ENCODE peak calls at places on chromosomes 4 and X, in seven cellular contexts. W, T, X, M, K, J and H are unnamed samples. For H3K79me1, the result is how much of the 10 kb centered on the place peaks cover.

GRCh38 chr4:53981573-53981972 is 82.8 kb downstream of the CHIC2 start:
- DNase-seq in W (peak), T (no peak), X (no peak), M (no peak), K (no peak), J (no peak), H (no peak)

GRCh38 chr4:61783050-61783449 is 582.9 kb downstream of the ADGRL3 start:
- DNase-seq in W (no peak), T (no peak), X (no peak), M (no peak), K (no peak), J (no peak), H (no peak)

GRCh38 chr4:71498002-71498401 is 159.2 kb downstream of the SLC4A4 start:
- DNase-seq in W (peak), T (no peak), X (no peak), M (peak), K (no peak), J (no peak), H (no peak)

GRCh38 chrX:10011261-10011931 is 44.2 kb downstream of the CLDN34 start:
- DNase-seq in W (peak), T (no peak), X (no peak), M (peak), K (peak), J (no peak), H (no peak)

GRCh38 chr4:121353213-121353612 is 27.6 kb downstream of the QRFPR start:
- DNase-seq in W (no peak), T (no peak), X (no peak), M (no peak), K (no peak), J (no peak), H (no peak)

GRCh38 chr4:181860157-181860556 is 383.0 kb upstream of the TENM3 start:
- DNase-seq in W (peak), T (no peak), X (no peak), M (no peak), K (no peak), J (no peak), H (no peak)

GRCh38 chr4:48778431-48779094 is 1.5 kb downstream of the FRYL start:
- DNase-seq in W (peak), T (no peak), X (no peak), M (peak), K (no peak), J (no peak), H (no peak)

GRCh38 chr4:76591992-76592391 is 157.0 kb downstream of the SHROOM3 start:
- DNase-seq in W (no peak), T (no peak), X (no peak), M (no peak), K (no peak), J (peak), H (no peak)

GRCh38 chr4:3255611-3256186 is 6.7 kb downstream of the MSANTD1 start:
- DNase-seq in W (no peak), T (no peak), X (peak), M (no peak), K (no peak), J (no peak), H (no peak)

GRCh38 chrX:63784902-63785692 is at the start of gene ARHGEF9:
- DNase-seq in W (no peak), T (peak), X (peak), M (peak), K (peak), J (no peak), H (peak)

GRCh38 chrX:72080800-72081199 is 50.9 kb downstream of the RTL5 start:
- DNase-seq in W (no peak), T (no peak), X (no peak), M (no peak), K (no peak), J (no peak), H (no peak)

GRCh38 chr4:3178351-3178750 is 70.6 kb upstream of the MSANTD1 start:
- DNase-seq in W (no peak), T (no peak), X (no peak), M (no peak), K (no peak), J (no peak), H (no peak)

GRCh38 chrX:45191383-45191782 is 9.3 kb downstream of the DIPK2B start:
- DNase-seq in W (no peak), T (no peak), X (no peak), M (no peak), K (no peak), J (no peak), H (no peak)

GRCh38 chr4:142080960-142081359 is 444.6 kb downstream of the IL15 start:
- DNase-seq in W (peak), T (no peak), X (no peak), M (peak), K (peak), J (no peak), H (no peak)

GRCh38 chr4:147678796-147679549 is 5.0 kb downstream of the PRMT9 start:
- DNase-seq in W (peak), T (no peak), X (peak), M (no peak), K (peak), J (peak), H (no peak)

GRCh38 chr4:140925417-140925816 is 169.2 kb upstream of the TBC1D9 start:
- DNase-seq in W (no peak), T (no peak), X (no peak), M (no peak), K (no peak), J (no peak), H (no peak)

GRCh38 chr4:122712782-122713181 is 19.7 kb upstream of the BBS12 start:
- DNase-seq in W (peak), T (no peak), X (no peak), M (no peak), K (no peak), J (no peak), H (no peak)

GRCh38 chrX:150223176-150224015 is 139.7 kb upstream of the MAMLD1 start:
- DNase-seq in W (no peak), T (no peak), X (no peak), M (no peak), K (no peak), J (no peak), H (no peak)

GRCh38 chrX:122422547-122422946 is 761.5 kb upstream of the GRIA3 start:
- DNase-seq in W (no peak), T (no peak), X (no peak), M (no peak), K (no peak), J (no peak), H (no peak)

GRCh38 chr4:189021831-189022230 is 882.6 kb downstream of the TRIML1 start:
- DNase-seq in W (peak), T (no peak), X (peak), M (peak), K (peak), J (no peak), H (no peak)

GRCh38 chrX:39361736-39362135 is 560.5 kb downstream of the MID1IP1 start:
- DNase-seq in W (no peak), T (no peak), X (no peak), M (no peak), K (no peak), J (no peak), H (no peak)
- H3K79me1 ChIP-seq in W (under half), T (under half), X (under half), M (under half), K (under half), J (under half), H (under half)

GRCh38 chrX:134237363-134237702 is 351 bp downstream of the CCDC160 start:
- DNase-seq in W (no peak), T (no peak), X (no peak), M (peak), K (no peak), J (no peak), H (no peak)
- H3K4me2 ChIP-seq in W (peak), T (peak), X (peak), M (peak), K (peak), J (peak), H (peak)

DNA sequence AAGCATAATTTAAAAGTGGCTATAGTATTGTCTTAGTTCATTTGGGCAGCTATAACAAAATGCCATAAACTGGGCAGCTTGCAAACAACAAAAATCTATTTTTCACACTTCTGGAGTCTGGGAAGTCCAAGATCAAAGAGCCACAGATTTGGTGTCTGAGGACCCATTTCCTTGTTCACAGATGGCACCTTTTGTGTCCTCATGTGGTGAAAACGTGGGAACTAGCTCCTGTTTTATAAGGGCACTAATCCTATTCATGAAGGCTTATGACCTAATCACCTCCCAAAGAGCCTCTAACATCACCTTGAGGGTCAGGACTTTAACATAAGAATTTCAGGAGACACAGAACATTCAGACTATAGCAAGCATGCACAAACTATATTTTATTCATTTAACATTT is 126.5 kb upstream of the WDFY3 start:
- DNase-seq in W (no peak), T (no peak), X (no peak), M (no peak), K (no peak), J (no peak), H (no peak)
- H3K79me1 ChIP-seq in W (under half), T (under half), X (under half), M (under half), K (under half), J (under half), H (under half)

GRCh38 chr4:139522457-139522856 is 33.6 kb downstream of the SETD7 start:
- DNase-seq in W (no peak), T (no peak), X (no peak), M (no peak), K (peak), J (no peak), H (no peak)

GRCh38 chr4:139526928-139527327 is 29.1 kb downstream of the SETD7 start:
- DNase-seq in W (no peak), T (no peak), X (no peak), M (no peak), K (no peak), J (no peak), H (no peak)

GRCh38 chr4:139524062-139524631 is 31.9 kb downstream of the SETD7 start:
- DNase-seq in W (peak), T (no peak), X (no peak), M (peak), K (no peak), J (peak), H (no peak)

GRCh38 chr4:139523076-139523475 is 32.9 kb downstream of the SETD7 start:
- DNase-seq in W (peak), T (no peak), X (no peak), M (no peak), K (no peak), J (no peak), H (no peak)

DNA sequence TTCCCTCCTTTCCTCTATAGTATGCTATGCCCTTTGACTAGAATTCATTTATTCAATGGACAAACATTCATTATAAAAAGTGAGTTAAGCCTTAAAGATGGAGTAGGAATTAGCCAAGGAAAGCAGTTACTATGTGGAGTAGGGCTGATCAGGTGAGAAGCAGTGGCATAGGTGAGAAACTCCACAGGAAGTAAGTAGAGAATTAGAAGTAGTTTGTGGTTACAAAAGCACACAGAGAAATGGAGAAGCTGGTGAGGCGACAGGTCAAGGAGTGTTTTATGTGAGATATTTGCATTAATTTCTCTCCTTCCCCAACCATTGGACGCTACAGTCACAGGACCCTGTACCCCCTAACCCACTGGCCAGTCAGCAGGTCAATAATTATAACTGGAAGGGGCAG is 30.6 kb downstream of the SETD7 start:
- DNase-seq in W (no peak), T (no peak), X (no peak), M (no peak), K (no peak), J (no peak), H (no peak)
- H3K4me2 ChIP-seq in W (no peak), T (no peak), X (no peak), M (no peak), K (no peak), J (no peak), H (no peak)

GRCh38 chrX:21400408-21401121 is 26.3 kb downstream of the CNKSR2 start:
- DNase-seq in W (no peak), T (no peak), X (no peak), M (no peak), K (no peak), J (no peak), H (no peak)
- H3K79me1 ChIP-seq in W (under half), T (under half), X (under half), M (under half), K (under half), J (under half), H (under half)

GRCh38 chr4:185227713-185228278 is 18.4 kb downstream of the SNX25 start:
- DNase-seq in W (no peak), T (no peak), X (no peak), M (no peak), K (no peak), J (no peak), H (no peak)

GRCh38 chr4:185229021-185229818 is 19.8 kb downstream of the SNX25 start:
- DNase-seq in W (no peak), T (no peak), X (no peak), M (no peak), K (peak), J (no peak), H (no peak)

GRCh38 chr4:185224597-185224996 is 15.2 kb downstream of the SNX25 start:
- DNase-seq in W (no peak), T (no peak), X (no peak), M (no peak), K (no peak), J (no peak), H (no peak)

GRCh38 chr4:185222598-185222997 is 13.2 kb downstream of the SNX25 start:
- DNase-seq in W (peak), T (no peak), X (no peak), M (no peak), K (no peak), J (no peak), H (no peak)

DNA sequence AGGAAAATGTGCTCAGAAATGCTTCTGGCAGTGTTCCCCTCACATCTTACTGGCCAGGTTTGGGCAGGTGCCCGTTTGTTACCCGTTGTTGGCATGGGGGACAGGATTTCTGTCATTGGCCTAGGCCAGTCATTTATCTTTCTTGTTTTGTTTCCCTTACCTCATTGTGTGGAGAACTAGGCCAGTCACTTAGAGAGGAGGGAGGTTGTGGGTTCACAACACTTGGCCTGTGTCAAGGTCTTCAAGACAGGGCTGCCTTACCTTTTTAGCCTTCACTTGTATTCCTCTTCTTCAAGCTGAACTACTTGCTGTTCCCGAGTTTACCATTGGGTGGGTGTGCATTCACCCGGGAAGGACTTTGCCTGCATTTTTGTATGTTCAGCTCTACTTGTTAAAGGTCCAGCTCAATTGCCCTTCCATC is 17.7 kb downstream of the SNX25 start:
- DNase-seq in W (peak), T (no peak), X (no peak), M (peak), K (peak), J (no peak), H (no peak)
- H3K4me2 ChIP-seq in W (no peak), T (no peak), X (no peak), M (no peak), K (no peak), J (no peak), H (no peak)

DNA sequence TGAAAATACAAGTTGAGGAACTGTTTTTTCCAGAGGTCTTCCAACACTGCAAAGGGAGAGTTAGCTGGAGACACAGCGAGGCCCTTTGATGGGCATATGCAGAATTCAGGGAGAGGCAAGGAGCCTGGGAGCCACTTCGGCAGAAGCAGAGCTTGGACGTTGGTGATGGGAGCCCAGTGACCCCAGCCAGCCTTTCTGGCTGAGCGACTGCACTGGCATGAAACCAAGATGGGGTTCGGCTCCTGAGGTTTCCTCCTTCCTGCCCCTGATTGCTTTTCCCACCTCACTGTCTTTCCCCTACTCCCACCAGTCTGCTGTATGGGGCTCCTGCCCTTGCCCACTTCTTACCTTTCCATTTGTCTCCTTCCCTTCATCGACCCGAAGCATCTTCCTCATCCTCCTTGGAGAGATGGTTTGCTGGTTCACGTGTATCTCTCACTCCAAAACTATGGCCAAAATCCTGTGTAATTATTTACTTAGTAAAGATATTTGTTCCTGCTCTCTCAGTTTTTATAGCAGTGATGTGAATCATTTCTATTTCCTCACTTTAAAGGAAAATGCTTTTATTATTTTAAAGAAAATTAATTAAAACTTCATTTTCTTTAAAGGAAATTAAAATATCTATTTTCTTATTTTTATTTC is 100.5 kb downstream of the NFKB1 start:
- DNase-seq in W (no peak), T (no peak), X (no peak), M (no peak), K (no peak), J (no peak), H (no peak)
- H3K79me1 ChIP-seq in W (under half), T (under half), X (under half), M (under half), K (under half), J (under half), H (under half)

GRCh38 chrX:33128048-33128805 is 83.1 kb downstream of the DMD start:
- DNase-seq in W (no peak), T (no peak), X (no peak), M (no peak), K (no peak), J (no peak), H (no peak)

DNA sequence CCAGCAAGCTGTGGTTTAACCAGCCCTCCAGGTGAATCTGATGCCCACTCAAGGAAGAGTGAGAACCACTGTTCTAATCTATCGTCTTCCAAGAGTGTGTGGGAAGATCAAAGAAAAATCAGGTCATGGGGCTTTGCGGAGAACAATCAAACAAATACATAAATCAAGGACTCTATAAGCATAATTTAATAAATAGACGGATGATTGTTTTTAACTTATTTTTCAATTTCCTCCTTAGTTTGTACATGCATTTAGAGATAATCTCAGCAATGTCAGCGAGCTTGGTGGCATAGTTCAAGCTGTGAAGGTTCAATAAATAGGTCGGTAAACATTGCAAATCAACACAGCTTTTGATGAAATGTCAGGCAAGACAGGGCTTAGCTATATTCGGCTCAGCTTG is 84.9 kb downstream of the DMD start:
- DNase-seq in W (no peak), T (no peak), X (no peak), M (no peak), K (no peak), J (no peak), H (no peak)
- H3K4me2 ChIP-seq in W (no peak), T (no peak), X (no peak), M (no peak), K (no peak), J (no peak), H (no peak)

GRCh38 chr4:152211936-152212675 is 323.8 kb downstream of the FBXW7 start:
- DNase-seq in W (no peak), T (no peak), X (no peak), M (no peak), K (no peak), J (no peak), H (no peak)

GRCh38 chr4:152206185-152206584 is 329.7 kb downstream of the FBXW7 start:
- DNase-seq in W (no peak), T (no peak), X (no peak), M (no peak), K (peak), J (no peak), H (no peak)

GRCh38 chr4:152202415-152202814 is 333.5 kb downstream of the FBXW7 start:
- DNase-seq in W (no peak), T (no peak), X (no peak), M (no peak), K (no peak), J (no peak), H (no peak)

GRCh38 chr4:152209772-152210493 is 326.0 kb downstream of the FBXW7 start:
- DNase-seq in W (no peak), T (no peak), X (no peak), M (no peak), K (peak), J (no peak), H (no peak)

GRCh38 chr4:152206646-152207435 is 329.1 kb downstream of the FBXW7 start:
- DNase-seq in W (no peak), T (no peak), X (no peak), M (peak), K (peak), J (no peak), H (no peak)
- H3K79me1 ChIP-seq in W (under half), T (under half), X (under half), M (under half), K (under half), J (under half), H (under half)

GRCh38 chr4:134326866-134327265 is 125.3 kb upstream of the PABPC4L start:
- DNase-seq in W (no peak), T (no peak), X (no peak), M (no peak), K (no peak), J (no peak), H (no peak)
- H3K4me2 ChIP-seq in W (no peak), T (no peak), X (no peak), M (no peak), K (no peak), J (no peak), H (no peak)